ENCODE peak calls at places on chromosomes 1 and 21, in ten cellular contexts. Z is endodermal cell; I is Peyer's patch; A is CD8-positive, alpha-beta memory T cell; N is right atrium auricular region; M is psoas muscle; V is transverse colon; S is MM.1S; K is pancreas; R is CD8-positive, alpha-beta T cell. E is an unnamed sample.

GRCh38 chr1:160226623-160227022 is 21.4 kb downstream of the PEA15 start:
- DNase-seq in N (no peak), A (no peak), V (no peak), M (no peak), R (no peak), I (no peak), K (no peak), S (no peak), Z (no peak), E (no peak)

GRCh38 chr21:35578350-35578782 is 482.0 kb downstream of the SETD4 start:
- DNase-seq in V (no peak), M (no peak), K (no peak), N (no peak), A (no peak), Z (no peak), I (no peak), S (no peak), R (no peak), E (no peak)

GRCh38 chr1:7278045-7278444 is 492.8 kb downstream of the CAMTA1 start:
- DNase-seq in Z (peak; percentile 16), S (no peak), V (peak; percentile 55), R (no peak), M (no peak), N (no peak), K (no peak), I (peak; percentile 66), A (no peak), E (no peak)

GRCh38 chr21:38392722-38393121 is 105.6 kb downstream of the ERG start:
- DNase-seq in V (no peak), R (no peak), Z (no peak), K (no peak), M (no peak), N (no peak), S (no peak), A (no peak), I (no peak), E (no peak)

GRCh38 chr1:185154912-185155513 is 1.7 kb downstream of the TRMT1L start:
- DNase-seq in A (no peak), V (no peak), S (no peak), N (no peak), Z (no peak), M (no peak), K (no peak), I (no peak), R (no peak), E (no peak)

GRCh38 chr1:61181016-61181560 is 98.7 kb downstream of the NFIA start:
- DNase-seq in Z (no peak), N (no peak), R (no peak), I (no peak), K (no peak), S (no peak), V (no peak), M (no peak), A (no peak), E (no peak)

GRCh38 chr1:53048960-53049573 is 12.9 kb upstream of the PODN start:
- DNase-seq in R (no peak), N (no peak), V (no peak), I (no peak), Z (no peak), M (no peak), S (no peak), A (no peak), K (no peak), E (peak; percentile 63)

GRCh38 chr1:1058921-1059493 is 15.1 kb downstream of the RNF223 start:
- DNase-seq in Z (peak; percentile 76), N (no peak), S (no peak), A (peak; percentile 40), K (no peak), I (peak; percentile 62), M (no peak), R (no peak), V (no peak), E (no peak)

GRCh38 chr1:37945743-37946702 is 830 bp downstream of the INPP5B start:
- DNase-seq in M (peak; percentile 84), Z (peak; percentile 58), A (no peak), K (peak; percentile 38), S (no peak), V (peak; percentile 47), R (no peak), I (peak; percentile 54), N (peak; percentile 92), E (peak; percentile 74)

GRCh38 chr1:5220881-5221280 is 566.5 kb downstream of the AJAP1 start:
- DNase-seq in K (no peak), V (no peak), R (no peak), N (no peak), S (peak; percentile 10), I (no peak), M (no peak), A (no peak), Z (no peak), E (no peak)

GRCh38 chr1:22915280-22915679 is 57.4 kb downstream of the LACTBL1 start:
- DNase-seq in Z (no peak), I (no peak), N (no peak), K (no peak), M (peak; percentile 4), R (no peak), A (no peak), V (no peak), S (no peak), E (no peak)

GRCh38 chr1:199087081-199087614 is 448.3 kb downstream of the PTPRC start:
- DNase-seq in R (no peak), V (no peak), N (no peak), Z (no peak), M (no peak), S (no peak), I (no peak), K (no peak), A (no peak), E (no peak)

GRCh38 chr21:42973991-42974831 is at the start of gene PKNOX1:
- DNase-seq in S (peak; percentile 100), M (peak; percentile 100), A (peak; percentile 100), R (peak; percentile 98), N (peak; percentile 99), I (peak; percentile 99), Z (peak; percentile 100), K (peak; percentile 99), V (peak; percentile 99), E (peak; percentile 99)

GRCh38 chr1:242535986-242536385 is 11.5 kb upstream of the PLD5 start:
- DNase-seq in R (no peak), S (no peak), K (no peak), Z (no peak), I (no peak), N (no peak), M (no peak), V (no peak), A (no peak), E (no peak)

GRCh38 chr1:82722608-82723007 is 921.9 kb downstream of the ADGRL2 start:
- DNase-seq in Z (no peak), I (no peak), A (no peak), R (no peak), N (no peak), S (no peak), K (no peak), V (no peak), M (no peak), E (no peak)

GRCh38 chr1:246214708-246215504 is 292.2 kb downstream of the SMYD3 start:
- DNase-seq in S (peak; percentile 94), M (no peak), I (no peak), K (peak; percentile 47), N (no peak), V (peak; percentile 27), A (no peak), Z (no peak), R (no peak), E (no peak)

GRCh38 chr1:154767315-154768240 is 102.5 kb downstream of the KCNN3 start:
- DNase-seq in R (no peak), I (no peak), M (no peak), S (no peak), V (no peak), Z (no peak), N (peak; percentile 74), K (no peak), A (no peak), E (peak; percentile 75)

GRCh38 chr21:44392916-44393315 is 39.5 kb downstream of the TRPM2 start:
- DNase-seq in S (no peak), Z (no peak), A (no peak), I (no peak), V (no peak), N (no peak), R (no peak), M (no peak), K (no peak), E (no peak)

GRCh38 chr1:193181985-193182384 is 4.4 kb downstream of the B3GALT2 start:
- DNase-seq in A (no peak), M (no peak), Z (no peak), K (no peak), I (no peak), V (no peak), S (no peak), R (no peak), N (no peak), E (no peak)

GRCh38 chr21:39079617-39080016 is 103.6 kb downstream of the PSMG1 start:
- DNase-seq in M (peak; percentile 76), V (peak; percentile 63), Z (no peak), S (no peak), K (peak; percentile 78), N (peak; percentile 86), A (no peak), I (no peak), R (no peak), E (peak; percentile 81)

GRCh38 chr1:233240839-233241682 is 54.5 kb downstream of the PCNX2 start:
- DNase-seq in S (no peak), M (peak; percentile 78), N (peak; percentile 70), I (peak; percentile 67), A (no peak), R (no peak), Z (peak; percentile 80), K (peak; percentile 31), V (peak; percentile 73), E (peak; percentile 61)

GRCh38 chr21:37364722-37365121 is 1.9 kb upstream of the DYRK1A start:
- DNase-seq in Z (no peak), A (no peak), I (no peak), V (no peak), K (no peak), N (no peak), S (no peak), R (no peak), M (no peak), E (no peak)
- H3K27ac ChIP-seq in Z (no peak overlapping the region), A (peak overlapping the region; percentile 70), I (peak overlapping the region; percentile 100), V (peak overlapping the region; percentile 99), K (peak overlapping the region; percentile 100), N (peak overlapping the region; percentile 99), S (no peak overlapping the region), R (no peak overlapping the region), M (peak overlapping the region; percentile 99), E (peak overlapping the region; percentile 100)

GRCh38 chr1:147083919-147084272 is 88.4 kb downstream of the PRKAB2 start:
- DNase-seq in V (no peak), R (no peak), N (no peak), Z (no peak), S (no peak), K (no peak), A (no peak), I (no peak), M (no peak), E (no peak)
- H3K4me3 ChIP-seq in V (peak overlapping the region; percentile 62), R (peak overlapping the region; percentile 74), N (peak overlapping the region; percentile 30), Z (peak overlapping the region; percentile 89), S (peak overlapping the region; percentile 83), K (peak overlapping the region; percentile 26), A (peak overlapping the region; percentile 79), I (peak overlapping the region; percentile 53), M (peak overlapping the region; percentile 66), E (peak overlapping the region; percentile 54)

GRCh38 chr1:231983266-231984193 is 356.9 kb downstream of the DISC1 start:
- DNase-seq in R (no peak), M (no peak), K (no peak), N (no peak), Z (peak; percentile 56), I (no peak), V (no peak), A (no peak), S (no peak), E (no peak)
- H3K27ac ChIP-seq in R (no peak overlapping the region), M (no peak overlapping the region), K (no peak overlapping the region), N (no peak overlapping the region), Z (no peak overlapping the region), I (no peak overlapping the region), V (no peak overlapping the region), A (no peak overlapping the region), S (no peak overlapping the region), E (no peak overlapping the region)

GRCh38 chr21:29125199-29125598 is 5.2 kb upstream of the MAP3K7CL start:
- DNase-seq in A (no peak), K (no peak), Z (no peak), S (peak; percentile 44), R (no peak), N (no peak), I (no peak), M (no peak), V (no peak), E (no peak)
- H3K4me3 ChIP-seq in A (no peak overlapping the region), K (no peak overlapping the region), Z (no peak overlapping the region), S (no peak overlapping the region), R (no peak overlapping the region), N (no peak overlapping the region), I (no peak overlapping the region), M (no peak overlapping the region), V (no peak overlapping the region), E (no peak overlapping the region)